ENCODE peak calls at places on chromosomes 3 and 15, in four cellular contexts. L is Panc1, T is H9, V is fibroblast of lung. P is an unnamed sample.
A peak's percentile ranks its signal among the peaks of the same experiment; 100 is the strongest.

GRCh38 chr15:62453356-62453755 is 288.3 kb upstream of the C2CD4B start:
- DNase-seq in L (peak; percentile 17), T (no peak), V (no peak), P (peak; percentile 37)

GRCh38 chr3:140131895-140132294 is 196.9 kb downstream of the CLSTN2 start:
- DNase-seq in L (no peak), T (no peak), V (no peak), P (no peak)

GRCh38 chr3:136634821-136635220 is 117.4 kb downstream of the STAG1 start:
- DNase-seq in L (no peak), T (no peak), V (peak; percentile 7), P (no peak)

GRCh38 chr15:60674704-60675405 is 195.9 kb upstream of the ICE2 start:
- DNase-seq in L (no peak), T (no peak), V (no peak), P (no peak)

GRCh38 chr3:168094877-168095610 is 680 bp downstream of the GOLIM4 start:
- DNase-seq in L (peak; percentile 28), T (peak; percentile 72), V (peak; percentile 70), P (peak; percentile 72)

GRCh38 chr3:186359078-186359477 is 3.0 kb downstream of the DGKG start:
- DNase-seq in L (no peak), T (no peak), V (no peak), P (no peak)

GRCh38 chr3:17945799-17946381 is 203.5 kb upstream of the TBC1D5 start:
- DNase-seq in L (no peak), T (no peak), V (peak; percentile 23), P (no peak)

GRCh38 chr3:20853890-20854289 is 667.9 kb upstream of the SGO1 start:
- DNase-seq in L (no peak), T (no peak), V (no peak), P (no peak)

GRCh38 chr3:136120373-136121348 is 75.5 kb downstream of the MSL2 start:
- DNase-seq in L (no peak), T (no peak), V (peak; percentile 81), P (peak; percentile 22)

GRCh38 chr15:89408512-89409183 is 74.0 kb upstream of the POLG start:
- DNase-seq in L (no peak), T (no peak), V (no peak), P (no peak)

GRCh38 chr3:119891944-119892721 is 110.2 kb downstream of the NR1I2 start:
- DNase-seq in L (no peak), T (peak; percentile 31), V (peak; percentile 63), P (peak; percentile 27)

GRCh38 chr3:39907981-39908380 is 98.6 kb downstream of the MYRIP start:
- DNase-seq in L (no peak), T (no peak), V (peak; percentile 5), P (no peak)

GRCh38 chr3:8882171-8882593 is 81.1 kb downstream of the RAD18 start:
- DNase-seq in L (no peak), T (peak; percentile 63), V (no peak), P (no peak)

GRCh38 chr3:189099031-189099471 is 72.7 kb upstream of the TPRG1 start:
- DNase-seq in L (no peak), T (no peak), V (no peak), P (no peak)

GRCh38 chr3:192005989-192006388 is 545.0 kb downstream of the PYDC2 start:
- DNase-seq in L (no peak), T (no peak), V (no peak), P (no peak)

GRCh38 chr15:32685576-32685975 is 32.2 kb upstream of the GREM1 start:
- DNase-seq in L (no peak), T (no peak), V (peak; percentile 85), P (peak; percentile 56)

GRCh38 chr3:10520118-10520517 is 14.7 kb upstream of the ATP2B2 start:
- DNase-seq in L (no peak), T (no peak), V (no peak), P (no peak)

GRCh38 chr3:133930341-133930933 is 34.8 kb upstream of the RAB6B start:
- DNase-seq in L (peak; percentile 25), T (no peak), V (peak; percentile 70), P (peak; percentile 49)

GRCh38 chr3:129893616-129894070 is at the start of gene TMCC1:
- DNase-seq in L (peak; percentile 32), T (peak; percentile 93), V (peak; percentile 73), P (peak; percentile 88)

GRCh38 chr15:50624616-50625168 is 61.9 kb downstream of the TRPM7 start:
- DNase-seq in L (no peak), T (no peak), V (no peak), P (no peak)

GRCh38 chr3:10274601-10275000 is 18.1 kb downstream of the GHRL start:
- DNase-seq in L (no peak), T (no peak), V (no peak), P (no peak)

DNA sequence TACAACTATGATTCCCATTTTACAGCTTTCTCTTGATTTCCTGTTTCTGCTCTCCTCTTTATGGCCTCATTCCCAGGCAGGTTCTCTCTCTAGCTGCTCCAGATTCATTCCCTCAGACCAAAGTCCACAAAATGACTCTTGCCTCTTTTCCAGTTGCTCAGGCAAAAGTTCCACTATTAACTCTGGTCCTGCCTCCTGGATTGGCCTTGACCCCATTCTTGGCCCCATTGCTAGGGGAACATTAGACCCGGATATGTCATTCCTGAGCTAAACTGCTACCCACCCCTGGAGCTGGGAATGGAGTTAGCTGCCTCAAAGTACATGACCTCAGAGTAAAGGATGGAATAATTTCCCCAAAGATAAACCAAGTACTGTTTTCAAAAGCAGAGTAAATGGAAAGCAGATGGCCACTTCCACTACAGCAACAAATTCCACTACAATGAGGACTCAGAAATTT is 73.0 kb upstream of the GAP43 start:
- DNase-seq in L (no peak), T (no peak), V (peak; percentile 9), P (no peak)
- H3K4me1 ChIP-seq in L (no peaks in the 10 kb centered on the region), T (peaks cover 8% of the 10 kb centered on the region), V (no peaks in the 10 kb centered on the region), P (no peaks in the 10 kb centered on the region)

GRCh38 chr3:159482241-159483031 is 506.2 kb upstream of the IL12A start:
- DNase-seq in L (no peak), T (no peak), V (peak; percentile 7), P (peak; percentile 32)

GRCh38 chr3:159487304-159487703 is 501.3 kb upstream of the IL12A start:
- DNase-seq in L (no peak), T (no peak), V (no peak), P (no peak)

GRCh38 chr3:159488657-159489056 is 500.0 kb upstream of the IL12A start:
- DNase-seq in L (no peak), T (no peak), V (no peak), P (no peak)

DNA sequence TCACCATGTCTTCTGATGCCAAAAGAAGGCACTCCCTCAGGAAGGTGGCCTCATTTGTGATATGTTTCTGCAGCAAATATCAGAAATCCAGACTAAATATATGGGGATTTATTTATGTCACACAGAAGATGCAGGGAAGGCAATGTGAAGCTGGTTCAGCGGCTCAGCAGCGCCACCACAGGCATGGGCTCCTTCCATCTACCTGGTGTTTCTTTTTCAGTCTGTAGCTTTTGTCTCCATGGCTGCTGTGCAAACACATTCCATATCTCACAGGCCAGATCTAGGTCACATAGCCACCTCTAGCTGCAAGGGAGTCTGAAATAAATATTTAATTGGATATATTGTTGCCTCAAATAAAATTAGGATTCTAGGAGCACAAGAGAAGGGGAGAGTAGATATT is 502.1 kb upstream of the IL12A start:
- DNase-seq in L (no peak), T (peak; percentile 64), V (no peak), P (no peak)
- TF ChIP-seq CTCF in L (peak; percentile 55), T (peak; percentile 69), V (no peak), P (peak; percentile 45)

GRCh38 chr3:47092090-47092489 is 71.8 kb downstream of the SETD2 start:
- DNase-seq in L (no peak), T (no peak), V (no peak), P (no peak)

GRCh38 chr3:47098910-47099309 is 65.0 kb downstream of the SETD2 start:
- DNase-seq in L (no peak), T (no peak), V (peak; percentile 28), P (no peak)

GRCh38 chr3:47096955-47097354 is 67.0 kb downstream of the SETD2 start:
- DNase-seq in L (no peak), T (no peak), V (peak; percentile 87), P (peak; percentile 65)
- H3K27ac ChIP-seq in L (no peak overlapping the region), T (no peak overlapping the region), V (peak overlapping the region; percentile 26), P (peak overlapping the region; percentile 44)

GRCh38 chr15:52673734-52674133 is 5.5 kb downstream of the ATOSA start:
- DNase-seq in L (no peak), T (no peak), V (no peak), P (no peak)

GRCh38 chr15:52670087-52670486 is 9.1 kb downstream of the ATOSA start:
- DNase-seq in L (no peak), T (no peak), V (no peak), P (no peak)

GRCh38 chr15:52672661-52673060 is 6.5 kb downstream of the ATOSA start:
- DNase-seq in L (no peak), T (no peak), V (no peak), P (no peak)

GRCh38 chr15:52674831-52675230 is 4.4 kb downstream of the ATOSA start:
- DNase-seq in L (no peak), T (no peak), V (no peak), P (no peak)

GRCh38 chr15:52673312-52673711 is 5.9 kb downstream of the ATOSA start:
- DNase-seq in L (no peak), T (no peak), V (no peak), P (no peak)
- H3K4me1 ChIP-seq in L (peaks cover 14% of the 10 kb centered on the region), T (no peaks in the 10 kb centered on the region), V (no peaks in the 10 kb centered on the region), P (peaks cover 9% of the 10 kb centered on the region)

DNA sequence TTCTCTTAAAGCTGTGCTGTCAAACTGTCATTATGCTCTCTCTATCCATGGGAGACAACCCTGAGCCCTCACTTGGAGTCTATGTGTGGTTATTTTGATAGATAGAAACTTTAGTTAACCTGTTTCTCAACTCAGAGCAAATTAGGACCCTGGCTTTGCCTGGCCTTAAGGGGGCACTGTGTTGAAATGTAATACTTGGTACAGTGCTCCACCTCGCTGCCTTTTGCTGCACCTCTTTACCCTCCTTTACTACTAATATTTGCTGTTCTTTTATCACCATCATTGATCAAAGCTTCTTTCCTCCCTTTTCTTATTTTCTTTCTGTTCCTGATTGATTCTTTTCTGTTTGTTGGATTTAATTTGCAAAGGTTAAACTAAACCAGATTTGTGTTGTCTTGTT is 34.3 kb downstream of the STT3B start:
- DNase-seq in L (no peak), T (peak; percentile 49), V (no peak), P (no peak)
- TF ChIP-seq CTCF in L (peak; percentile 57), T (peak; percentile 86), V (no peak), P (peak; percentile 56)